ENCODE peak calls at places on chromosomes 12 and 14, in five cellular contexts. K, P, I, C and U are unnamed samples.
A peak's percentile ranks its signal among the peaks of the same experiment; 100 is the strongest.

GRCh38 chr14:31449971-31450610 is 7.2 kb downstream of the DTD2 start:
- DNase-seq in K (no peak), P (peak; percentile 46), I (no peak), C (no peak), U (no peak)

GRCh38 chr12:29282452-29282851 is 98.5 kb downstream of the ERGIC2 start:
- DNase-seq in K (no peak), P (no peak), I (no peak), C (no peak), U (no peak)

GRCh38 chr14:76761198-76761848 is at the start of gene VASH1:
- DNase-seq in K (peak; percentile 58), P (peak; percentile 77), I (peak; percentile 68), C (peak; percentile 64), U (peak; percentile 79)

GRCh38 chr14:75979071-75979571 is 2.7 kb downstream of the TGFB3 start:
- DNase-seq in K (no peak), P (no peak), I (peak; percentile 53), C (peak; percentile 31), U (no peak)

GRCh38 chr12:54603173-54603814 is 14.8 kb upstream of the PPP1R1A start:
- DNase-seq in K (peak; percentile 71), P (peak; percentile 73), I (peak; percentile 71), C (peak; percentile 55), U (peak; percentile 77)

GRCh38 chr12:56029166-56029519 is 8.3 kb downstream of the IKZF4 start:
- DNase-seq in K (no peak), P (peak; percentile 50), I (no peak), C (no peak), U (no peak)

GRCh38 chr14:37625597-37626595 is 30.5 kb downstream of the TTC6 start:
- DNase-seq in K (no peak), P (no peak), I (no peak), C (no peak), U (no peak)

GRCh38 chr12:131011165-131012079 is 57.7 kb downstream of the ADGRD1 start:
- DNase-seq in K (no peak), P (peak; percentile 1), I (no peak), C (no peak), U (peak; percentile 40)

GRCh38 chr14:90491221-90491867 is 94.5 kb downstream of the CALM1 start:
- DNase-seq in K (no peak), P (peak; percentile 23), I (no peak), C (peak; percentile 23), U (no peak)

GRCh38 chr14:81323621-81324400 is 76.3 kb downstream of the STON2 start:
- DNase-seq in K (peak; percentile 59), P (no peak), I (peak; percentile 46), C (peak; percentile 7), U (no peak)

GRCh38 chr12:71438670-71439361 is 782 bp upstream of the LGR5 start:
- DNase-seq in K (no peak), P (peak; percentile 26), I (no peak), C (no peak), U (no peak)

GRCh38 chr12:92400006-92400405 is 254.4 kb upstream of the BTG1 start:
- DNase-seq in K (no peak), P (no peak), I (no peak), C (no peak), U (no peak)